ENCODE peak calls at places on chromosome 1, in nine cellular contexts. One of them, this sample, is unnamed.

GRCh38 chr1:97038410-97038809 is 316.8 kb downstream of the PTBP2 start:
- DNase-seq in activated naive CD4-positive, alpha-beta T cell: no peak
- DNase-seq in SHP77: no peak
- DNase-seq in lower lobe of right lung: no peak
- DNase-seq in osteocyte: no peak
- DNase-seq in amniotic stem cell: no peak
- DNase-seq in stimulated activated CD4-positive, alpha-beta T cell treated with anti-CD3 and anti-CD28 coated beads, Interleukin-15, amount 100 ng/mL, for 24 hours: no peak
- DNase-seq in GM12891: no peak
- DNase-seq in iris pigment epithelial cell: peak; percentile 21
- DNase-seq in this sample: no peak

GRCh38 chr1:46790702-46791101 is 8.1 kb upstream of the CYP4B1 start:
- DNase-seq in activated naive CD4-positive, alpha-beta T cell: no peak
- DNase-seq in SHP77: no peak
- DNase-seq in lower lobe of right lung: no peak
- DNase-seq in osteocyte: peak; percentile 56
- DNase-seq in amniotic stem cell: no peak
- DNase-seq in stimulated activated CD4-positive, alpha-beta T cell treated with anti-CD3 and anti-CD28 coated beads, Interleukin-15, amount 100 ng/mL, for 24 hours: no peak
- DNase-seq in GM12891: no peak
- DNase-seq in iris pigment epithelial cell: no peak
- DNase-seq in this sample: no peak

GRCh38 chr1:9419642-9420041 is 119.6 kb upstream of the SLC25A33 start:
- DNase-seq in activated naive CD4-positive, alpha-beta T cell: no peak
- DNase-seq in SHP77: no peak
- DNase-seq in lower lobe of right lung: no peak
- DNase-seq in osteocyte: no peak
- DNase-seq in amniotic stem cell: no peak
- DNase-seq in stimulated activated CD4-positive, alpha-beta T cell treated with anti-CD3 and anti-CD28 coated beads, Interleukin-15, amount 100 ng/mL, for 24 hours: no peak
- DNase-seq in GM12891: no peak
- DNase-seq in iris pigment epithelial cell: no peak
- DNase-seq in this sample: no peak

GRCh38 chr1:23393706-23394105 is 24.1 kb upstream of the ZNF436 start:
- DNase-seq in activated naive CD4-positive, alpha-beta T cell: no peak
- DNase-seq in SHP77: peak; percentile 63
- DNase-seq in lower lobe of right lung: no peak
- DNase-seq in osteocyte: no peak
- DNase-seq in amniotic stem cell: no peak
- DNase-seq in stimulated activated CD4-positive, alpha-beta T cell treated with anti-CD3 and anti-CD28 coated beads, Interleukin-15, amount 100 ng/mL, for 24 hours: no peak
- DNase-seq in GM12891: no peak
- DNase-seq in iris pigment epithelial cell: peak; percentile 72
- DNase-seq in this sample: no peak

GRCh38 chr1:181541947-181542346 is 58.6 kb downstream of the CACNA1E start:
- DNase-seq in activated naive CD4-positive, alpha-beta T cell: no peak
- DNase-seq in SHP77: no peak
- DNase-seq in lower lobe of right lung: no peak
- DNase-seq in osteocyte: no peak
- DNase-seq in amniotic stem cell: no peak
- DNase-seq in stimulated activated CD4-positive, alpha-beta T cell treated with anti-CD3 and anti-CD28 coated beads, Interleukin-15, amount 100 ng/mL, for 24 hours: no peak
- DNase-seq in GM12891: no peak
- DNase-seq in iris pigment epithelial cell: peak; percentile 9
- DNase-seq in this sample: no peak

GRCh38 chr1:39087109-39087834 is 61.1 kb downstream of the NDUFS5 start:
- DNase-seq in activated naive CD4-positive, alpha-beta T cell: no peak
- DNase-seq in SHP77: no peak
- DNase-seq in lower lobe of right lung: no peak
- DNase-seq in osteocyte: no peak
- DNase-seq in amniotic stem cell: no peak
- DNase-seq in stimulated activated CD4-positive, alpha-beta T cell treated with anti-CD3 and anti-CD28 coated beads, Interleukin-15, amount 100 ng/mL, for 24 hours: no peak
- DNase-seq in GM12891: no peak
- DNase-seq in iris pigment epithelial cell: peak; percentile 74
- DNase-seq in this sample: no peak

GRCh38 chr1:201127755-201128455 is 921 bp upstream of the ASCL5 start:
- DNase-seq in activated naive CD4-positive, alpha-beta T cell: no peak
- DNase-seq in SHP77: no peak
- DNase-seq in lower lobe of right lung: peak; percentile 15
- DNase-seq in osteocyte: no peak
- DNase-seq in amniotic stem cell: no peak
- DNase-seq in stimulated activated CD4-positive, alpha-beta T cell treated with anti-CD3 and anti-CD28 coated beads, Interleukin-15, amount 100 ng/mL, for 24 hours: no peak
- DNase-seq in GM12891: no peak
- DNase-seq in iris pigment epithelial cell: no peak
- DNase-seq in this sample: no peak

GRCh38 chr1:18535391-18536210 is 54.9 kb downstream of the KLHDC7A start:
- DNase-seq in activated naive CD4-positive, alpha-beta T cell: no peak
- DNase-seq in SHP77: no peak
- DNase-seq in lower lobe of right lung: no peak
- DNase-seq in osteocyte: peak; percentile 69
- DNase-seq in amniotic stem cell: no peak
- DNase-seq in stimulated activated CD4-positive, alpha-beta T cell treated with anti-CD3 and anti-CD28 coated beads, Interleukin-15, amount 100 ng/mL, for 24 hours: no peak
- DNase-seq in GM12891: no peak
- DNase-seq in iris pigment epithelial cell: no peak
- DNase-seq in this sample: no peak

GRCh38 chr1:206461602-206462455 is 8.4 kb upstream of the IKBKE start:
- DNase-seq in activated naive CD4-positive, alpha-beta T cell: peak; percentile 61
- DNase-seq in SHP77: peak; percentile 47
- DNase-seq in lower lobe of right lung: no peak
- DNase-seq in osteocyte: no peak
- DNase-seq in amniotic stem cell: peak; percentile 53
- DNase-seq in stimulated activated CD4-positive, alpha-beta T cell treated with anti-CD3 and anti-CD28 coated beads, Interleukin-15, amount 100 ng/mL, for 24 hours: peak; percentile 81
- DNase-seq in GM12891: peak; percentile 55
- DNase-seq in iris pigment epithelial cell: peak; percentile 72
- DNase-seq in this sample: no peak

This sample was measured in activated B cell treated with CpG ODN at 0.5 μM for 24 hours.